ENCODE peak calls at places on chromosomes 11 and 22, in four cellular contexts. One of them, this sample, is unnamed.

GRCh38 chr11:84819561-84819960 is 807.6 kb downstream of the DLG2 start:
- DNase-seq in prostate gland: no peak
- DNase-seq in stomach: no peak
- DNase-seq in A549: no peak
- DNase-seq in this sample: no peak

GRCh38 chr11:75246006-75246672 is 5.6 kb downstream of the TPBGL start:
- DNase-seq in prostate gland: no peak
- DNase-seq in stomach: no peak
- DNase-seq in A549: no peak
- DNase-seq in this sample: peak

GRCh38 chr11:10909141-10909883 is 51.5 kb upstream of the ZBED5 start:
- DNase-seq in prostate gland: no peak
- DNase-seq in stomach: no peak
- DNase-seq in A549: no peak
- DNase-seq in this sample: no peak

GRCh38 chr11:18001191-18001590 is 11.7 kb downstream of the SERGEF start:
- DNase-seq in prostate gland: no peak
- DNase-seq in stomach: no peak
- DNase-seq in A549: no peak
- DNase-seq in this sample: no peak

GRCh38 chr22:46797355-46797754 is 34.9 kb downstream of the TBC1D22A start:
- DNase-seq in prostate gland: no peak
- DNase-seq in stomach: no peak
- DNase-seq in A549: peak
- DNase-seq in this sample: no peak

GRCh38 chr11:59172345-59173079 is 580 bp downstream of the DTX4 start:
- DNase-seq in prostate gland: no peak
- DNase-seq in stomach: peak
- DNase-seq in A549: no peak
- DNase-seq in this sample: no peak

GRCh38 chr11:2944953-2945756 is 15.9 kb upstream of the PHLDA2 start:
- DNase-seq in prostate gland: peak
- DNase-seq in stomach: peak
- DNase-seq in A549: no peak
- DNase-seq in this sample: peak

GRCh38 chr22:20404881-20405280 is 10.9 kb downstream of the ZNF74 start:
- DNase-seq in prostate gland: no peak
- DNase-seq in stomach: no peak
- DNase-seq in A549: no peak
- DNase-seq in this sample: peak

GRCh38 chr22:16601437-16602223 is 9.0 kb upstream of the CCT8L2 start:
- DNase-seq in prostate gland: no peak
- DNase-seq in stomach: no peak
- DNase-seq in A549: no peak
- DNase-seq in this sample: no peak

DNA sequence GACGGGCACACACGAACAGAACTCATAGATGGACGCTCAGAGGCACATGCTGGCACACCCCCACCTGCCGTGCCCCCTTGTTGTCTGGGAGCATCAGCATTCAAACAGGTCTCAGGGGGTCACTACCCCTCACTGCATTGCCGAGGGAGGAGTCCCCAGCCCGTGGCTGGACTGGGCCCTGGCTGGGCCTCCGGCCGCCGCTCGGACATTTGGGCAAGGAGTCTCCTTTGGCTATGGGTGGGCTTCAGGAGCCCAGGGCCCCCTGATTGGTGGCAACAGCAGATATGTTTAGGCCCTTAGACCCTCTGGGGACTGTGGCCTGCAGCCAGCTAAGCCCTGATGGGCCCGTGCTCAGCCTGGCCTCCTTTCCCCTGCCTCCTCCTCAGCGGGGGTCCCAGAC is 41.9 kb downstream of the FLRT1 start:
- DNase-seq in prostate gland: no peak
- DNase-seq in stomach: no peak
- DNase-seq in A549: no peak
- DNase-seq in this sample: no peak
- TF ChIP-seq POLR2A in prostate gland: no peak
- TF ChIP-seq POLR2A in stomach: no peak
- TF ChIP-seq POLR2A in A549: no peak
- TF ChIP-seq POLR2A in this sample: no peak

GRCh38 chr11:111944651-111945051 is 7.5 kb downstream of the DIXDC1 start:
- DNase-seq in prostate gland: no peak
- DNase-seq in stomach: no peak
- DNase-seq in A549: peak
- DNase-seq in this sample: no peak
- H3K4me3 ChIP-seq in prostate gland: no peak
- H3K4me3 ChIP-seq in stomach: no peak
- H3K4me3 ChIP-seq in A549: no peak
- H3K4me3 ChIP-seq in this sample: no peak

DNA sequence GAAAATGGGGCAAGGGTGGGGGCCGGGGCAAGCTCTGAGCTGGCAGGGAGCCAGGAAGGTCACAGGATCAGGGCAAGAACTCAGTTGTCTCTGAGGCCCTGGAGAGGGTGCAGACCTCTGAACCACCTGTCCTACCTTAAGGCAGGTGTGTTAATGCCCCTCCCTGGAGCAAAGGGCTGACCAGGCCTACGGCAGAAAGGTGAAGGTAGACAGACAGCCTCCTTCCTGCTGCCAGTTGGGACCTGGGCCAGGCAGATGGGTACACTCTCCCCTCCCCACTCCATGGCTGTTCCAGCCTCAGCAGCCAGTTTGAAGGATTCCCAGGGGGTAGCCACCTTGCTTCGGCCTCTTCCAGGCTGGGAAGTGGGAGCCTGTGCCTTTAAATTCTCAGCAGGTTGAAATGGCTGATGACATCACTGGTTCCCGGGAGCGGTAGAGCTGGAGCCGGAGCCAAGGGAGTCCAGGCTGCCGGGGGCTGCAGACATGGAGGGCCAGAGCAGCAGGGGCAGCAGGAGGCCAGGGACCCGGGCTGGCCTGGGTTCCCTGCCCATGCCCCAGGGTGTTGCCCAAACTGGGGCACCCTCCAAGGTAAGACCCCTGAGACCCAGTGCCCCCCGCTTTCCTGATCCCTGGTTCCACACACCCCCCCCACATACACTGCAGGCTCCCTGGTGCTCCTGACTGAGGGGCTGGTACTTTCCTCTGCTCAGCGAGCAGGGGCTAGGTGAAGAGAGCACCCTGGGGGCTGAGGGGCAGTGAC is at the start of gene INPP5J:
- DNase-seq in prostate gland: peak
- DNase-seq in stomach: peak
- DNase-seq in A549: peak
- DNase-seq in this sample: no peak
- TF ChIP-seq POLR2A in prostate gland: peak
- TF ChIP-seq POLR2A in stomach: no peak
- TF ChIP-seq POLR2A in A549: peak
- TF ChIP-seq POLR2A in this sample: no peak

GRCh38 chr11:93368022-93368421 is 37.5 kb downstream of the DEUP1 start:
- DNase-seq in prostate gland: no peak
- DNase-seq in stomach: no peak
- DNase-seq in A549: no peak
- DNase-seq in this sample: no peak
- H3K4me3 ChIP-seq in prostate gland: no peak
- H3K4me3 ChIP-seq in stomach: no peak
- H3K4me3 ChIP-seq in A549: no peak
- H3K4me3 ChIP-seq in this sample: no peak

DNA sequence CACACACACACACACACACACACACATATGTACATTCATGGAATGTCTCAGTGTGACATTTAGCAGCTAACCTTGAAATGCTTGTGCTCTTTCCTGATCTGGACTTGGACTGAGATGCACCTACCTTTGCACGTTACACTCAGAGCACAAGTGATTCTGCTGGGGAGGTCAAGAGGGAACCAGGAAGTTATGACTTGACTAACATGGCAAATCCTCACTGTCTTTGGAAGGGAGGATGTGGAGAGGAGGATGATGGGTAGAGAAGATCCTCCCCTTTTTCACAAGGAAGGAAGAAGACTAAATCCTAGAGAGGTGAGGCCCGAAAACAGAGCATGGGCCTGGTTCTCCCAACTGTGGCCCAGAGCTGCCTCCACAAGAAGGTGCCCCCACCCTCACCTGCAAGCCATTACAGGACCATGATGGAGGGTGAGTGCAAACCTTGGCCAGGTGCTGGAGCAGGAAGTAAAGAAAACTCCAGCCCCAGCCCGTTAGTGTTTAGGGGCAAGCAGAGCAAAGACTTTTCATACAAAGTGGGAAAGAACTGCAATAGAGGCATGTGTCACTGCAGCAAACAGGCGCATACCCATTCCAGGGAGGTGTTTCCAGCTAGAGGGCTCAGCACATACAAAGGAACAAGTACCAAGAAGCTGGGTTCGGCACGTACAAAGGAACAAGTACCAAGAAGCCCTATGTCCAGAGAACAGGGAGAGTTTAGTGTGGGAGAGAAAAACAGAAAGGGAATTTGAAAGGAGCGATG is 26.4 kb downstream of the SCN4B start:
- DNase-seq in prostate gland: no peak
- DNase-seq in stomach: no peak
- DNase-seq in A549: peak
- DNase-seq in this sample: no peak
- TF ChIP-seq POLR2A in prostate gland: no peak
- TF ChIP-seq POLR2A in stomach: no peak
- TF ChIP-seq POLR2A in A549: peak
- TF ChIP-seq POLR2A in this sample: no peak

DNA sequence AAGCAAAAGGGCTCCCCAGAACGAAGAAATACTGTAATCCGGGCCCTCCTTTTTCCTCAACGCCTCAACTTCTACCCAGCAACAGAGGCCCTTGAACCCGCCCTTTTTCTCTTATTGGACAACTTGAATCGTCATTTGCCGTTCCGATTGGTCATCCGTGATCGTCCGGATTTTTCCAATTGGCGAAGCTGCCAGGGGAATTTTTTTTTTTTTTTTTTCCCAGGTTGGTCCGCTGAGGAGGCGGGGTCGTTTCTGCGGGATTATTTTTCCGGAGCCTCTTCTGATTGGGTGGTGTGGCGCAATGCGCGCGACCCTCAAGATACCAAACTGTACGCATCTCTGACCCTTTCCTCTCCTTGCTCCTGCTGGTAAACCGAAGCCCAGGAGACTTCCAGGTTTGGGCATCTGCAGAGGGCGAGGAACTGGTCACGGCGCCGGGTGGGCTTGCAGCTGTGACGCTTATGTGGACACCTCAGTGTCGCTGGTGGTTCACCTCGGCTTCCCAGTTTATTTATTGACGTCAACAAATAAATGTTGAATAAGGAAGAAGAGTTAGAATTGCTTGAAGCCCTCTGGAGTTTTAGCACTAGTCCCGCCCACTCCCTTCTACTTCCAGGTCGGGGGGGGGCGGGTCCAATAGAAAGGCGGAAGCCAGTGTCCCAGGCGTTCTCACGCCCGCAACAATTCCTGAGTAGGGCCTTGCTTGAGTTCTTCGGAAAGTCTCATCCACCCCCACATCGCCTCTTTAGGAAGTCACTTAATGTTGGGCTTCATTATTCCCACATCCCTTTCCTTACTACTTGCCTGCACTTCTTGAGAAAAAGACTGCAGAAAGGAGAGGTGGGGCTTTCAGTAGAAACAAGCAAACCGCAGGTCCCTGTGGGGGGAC is at the start of gene TTC9C:
- DNase-seq in prostate gland: peak
- DNase-seq in stomach: peak
- DNase-seq in A549: peak
- DNase-seq in this sample: peak
- H3K4me3 ChIP-seq in prostate gland: peak
- H3K4me3 ChIP-seq in stomach: peak
- H3K4me3 ChIP-seq in A549: peak
- H3K4me3 ChIP-seq in this sample: peak

DNA sequence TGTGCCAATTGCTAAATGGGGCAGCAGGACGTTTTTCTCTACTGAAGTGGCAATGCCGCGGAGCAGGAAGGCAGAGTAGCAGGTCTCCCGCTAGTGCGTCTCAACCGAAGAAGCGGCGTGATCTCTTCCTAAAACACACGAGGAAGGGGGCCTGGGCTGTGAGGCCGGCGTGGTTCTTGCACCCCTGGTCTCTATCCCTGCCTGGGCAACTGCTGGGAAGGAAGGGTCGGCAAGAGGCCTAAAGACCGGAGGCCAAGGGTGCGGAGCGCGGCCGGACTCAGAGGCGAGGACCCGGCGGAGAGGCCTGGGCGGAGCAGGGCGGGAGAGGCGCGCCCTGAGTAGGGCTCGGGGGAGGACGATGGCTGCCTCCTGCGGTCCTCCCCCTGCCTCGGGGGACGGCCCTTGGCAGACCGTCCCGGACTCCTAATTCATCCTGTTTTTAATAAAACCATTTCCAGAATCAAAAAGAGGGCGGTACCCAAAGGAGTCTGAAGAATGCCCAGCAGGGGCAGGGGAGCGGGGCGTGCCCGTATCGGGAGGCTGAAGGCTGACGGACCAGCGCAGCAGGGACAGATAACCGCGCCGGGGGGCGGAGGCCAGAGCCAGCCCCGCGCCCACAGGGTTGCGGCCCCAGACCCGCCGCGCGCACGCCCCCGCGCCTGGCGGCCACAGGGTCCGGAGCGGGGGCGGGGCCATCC is 559 bp upstream of the APLP2 start:
- DNase-seq in prostate gland: peak
- DNase-seq in stomach: peak
- DNase-seq in A549: peak
- DNase-seq in this sample: peak
- TF ChIP-seq POLR2A in prostate gland: no peak
- TF ChIP-seq POLR2A in stomach: no peak
- TF ChIP-seq POLR2A in A549: no peak
- TF ChIP-seq POLR2A in this sample: no peak

GRCh38 chr11:27723685-27724084 is 23.4 kb upstream of the BDNF start:
- DNase-seq in prostate gland: no peak
- DNase-seq in stomach: no peak
- DNase-seq in A549: no peak
- DNase-seq in this sample: no peak

GRCh38 chr11:27720277-27720830 is 20.1 kb upstream of the BDNF start:
- DNase-seq in prostate gland: no peak
- DNase-seq in stomach: no peak
- DNase-seq in A549: peak
- DNase-seq in this sample: no peak

GRCh38 chr11:27722945-27723344 is 22.7 kb upstream of the BDNF start:
- DNase-seq in prostate gland: no peak
- DNase-seq in stomach: no peak
- DNase-seq in A549: no peak
- DNase-seq in this sample: no peak

GRCh38 chr11:27721505-27722116 is 21.4 kb upstream of the BDNF start:
- DNase-seq in prostate gland: no peak
- DNase-seq in stomach: no peak
- DNase-seq in A549: no peak
- DNase-seq in this sample: no peak

DNA sequence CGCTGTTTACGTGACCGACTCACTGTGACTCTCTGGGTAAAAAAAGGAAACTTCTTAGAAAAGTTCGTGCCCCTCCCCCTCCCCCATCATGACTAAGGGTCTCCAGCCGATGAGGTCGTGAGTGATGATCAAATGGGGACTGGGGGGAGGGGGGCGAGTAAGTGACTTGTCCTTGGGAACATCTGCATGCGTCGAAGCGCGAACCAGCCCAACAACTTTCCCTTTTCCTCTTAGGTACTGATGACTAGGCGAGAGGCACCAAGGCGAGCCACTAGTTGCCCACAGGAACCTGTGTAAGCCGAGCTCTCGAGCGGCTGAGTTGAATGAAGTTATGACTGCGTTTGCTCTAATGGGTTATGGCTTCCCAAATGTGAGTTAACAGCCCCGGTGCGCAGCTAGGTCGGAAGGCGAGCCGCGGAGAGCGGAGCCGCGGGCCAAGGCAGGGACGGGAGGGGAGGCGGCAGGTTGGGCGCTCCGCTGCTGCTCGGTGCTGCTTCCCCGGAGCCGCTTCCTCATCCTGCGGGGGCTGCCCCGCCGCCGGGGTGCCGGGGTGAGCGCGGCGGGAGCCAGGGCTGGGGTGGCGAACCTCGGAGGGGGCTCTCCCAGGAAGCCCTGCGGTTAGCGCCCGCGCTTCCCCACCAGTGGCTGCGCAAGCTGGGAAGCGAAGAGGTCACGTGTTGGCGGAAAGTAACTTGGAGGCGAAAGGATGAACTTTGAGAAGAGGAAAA is 22.0 kb upstream of the BDNF start:
- DNase-seq in prostate gland: no peak
- DNase-seq in stomach: no peak
- DNase-seq in A549: no peak
- DNase-seq in this sample: no peak
- H3K4me3 ChIP-seq in prostate gland: peak
- H3K4me3 ChIP-seq in stomach: peak
- H3K4me3 ChIP-seq in A549: peak
- H3K4me3 ChIP-seq in this sample: peak

This sample was measured in suprapubic skin.